ENCODE peak calls at places on chromosomes 3 and 15, in eight cellular contexts. M is K562; N is colonic mucosa; Y is dermis microvascular lymphatic vessel endothelial cell; J is activated CD4-positive, CD25-positive, alpha-beta regulatory T cell; R is activated CD4-positive, alpha-beta T cell treated with anti-CD3 and anti-CD28 coated beads for 24 hours; E is Calu3; O is T-helper 1 cell. Z is an unnamed sample.
A peak's percentile ranks its signal among the peaks of the same experiment; 100 is the strongest.

GRCh38 chr3:194139085-194139976 is 3.4 kb downstream of the HES1 start:
- DNase-seq in R (no peak), O (no peak), M (peak; percentile 50), N (no peak), Y (peak; percentile 61), J (no peak), E (peak; percentile 55), Z (peak; percentile 95)

GRCh38 chr15:76678766-76679165 is 226.4 kb downstream of the SCAPER start:
- DNase-seq in J (no peak), Y (no peak), N (no peak), O (no peak), E (no peak), M (no peak), R (no peak), Z (no peak)

GRCh38 chr3:38653685-38654537 is 4.4 kb upstream of the SCN5A start:
- DNase-seq in O (no peak), M (no peak), Y (no peak), J (no peak), E (no peak), R (no peak), N (peak; percentile 68), Z (no peak)

GRCh38 chr15:85672338-85673097 is 122.2 kb downstream of the KLHL25 start:
- DNase-seq in O (no peak), N (no peak), J (no peak), Y (no peak), E (no peak), M (no peak), R (no peak), Z (no peak)

GRCh38 chr3:127172670-127173515 is 20.0 kb upstream of the PRR23E start:
- DNase-seq in R (no peak), Y (no peak), J (no peak), N (no peak), M (no peak), O (no peak), E (peak; percentile 65), Z (peak; percentile 39)

GRCh38 chr15:74519311-74519710 is 21.7 kb upstream of the ARID3B start:
- DNase-seq in R (no peak), N (no peak), J (no peak), E (no peak), Y (no peak), O (no peak), M (no peak), Z (peak; percentile 26)

GRCh38 chr15:39704684-39705083 is 78.0 kb downstream of the FSIP1 start:
- DNase-seq in O (no peak), Y (peak; percentile 20), R (no peak), N (no peak), E (no peak), J (no peak), M (peak; percentile 30), Z (peak; percentile 36)

GRCh38 chr3:125042725-125043406 is 12.9 kb downstream of the HEG1 start:
- DNase-seq in Y (no peak), N (no peak), O (no peak), M (no peak), R (no peak), J (no peak), E (no peak), Z (no peak)

GRCh38 chr3:64792458-64792857 is 104.7 kb upstream of the ADAMTS9 start:
- DNase-seq in M (no peak), O (no peak), N (no peak), E (no peak), R (no peak), Y (no peak), J (no peak), Z (no peak)

GRCh38 chr3:133269393-133269792 is 130.5 kb upstream of the BFSP2 start:
- DNase-seq in N (no peak), J (no peak), E (no peak), R (no peak), O (no peak), Y (no peak), M (no peak), Z (no peak)

GRCh38 chr15:56739964-56740640 is 6.8 kb upstream of the ZNF280D start:
- DNase-seq in N (no peak), M (no peak), R (no peak), O (no peak), E (no peak), J (no peak), Y (no peak), Z (no peak)

Z was measured in lung microvascular endothelial cell.